ENCODE peak calls at places on chromosome 6, in four cellular contexts. V is HCT116, O is stomach, X is transverse colon. Z is an unnamed sample.

GRCh38 chr6:81816387-81816786 is 63.9 kb upstream of the TENT5A start:
- DNase-seq in V (no peak), O (no peak), X (no peak), Z (no peak)

GRCh38 chr6:26743157-26743821 is 83.7 kb upstream of the ZNF322 start:
- DNase-seq in V (peak; percentile 76), O (no peak), X (no peak), Z (no peak)

GRCh38 chr6:69593706-69594105 is 203.1 kb downstream of the LMBRD1 start:
- DNase-seq in V (no peak), O (no peak), X (no peak), Z (no peak)

GRCh38 chr6:152225231-152225934 is 411.8 kb downstream of the SYNE1 start:
- DNase-seq in V (no peak), O (no peak), X (no peak), Z (no peak)

GRCh38 chr6:48916523-48917050 is 546.5 kb downstream of the MMUT start:
- DNase-seq in V (no peak), O (no peak), X (no peak), Z (no peak)

GRCh38 chr6:73898599-73898998 is 202.6 kb downstream of the CD109 start:
- DNase-seq in V (no peak), O (no peak), X (no peak), Z (no peak)

GRCh38 chr6:116492331-116493067 is 18.9 kb upstream of the CALHM5 start:
- DNase-seq in V (no peak), O (no peak), X (no peak), Z (no peak)

GRCh38 chr6:56742122-56742791 is 99.6 kb upstream of the DST start:
- DNase-seq in V (no peak), O (no peak), X (no peak), Z (no peak)

GRCh38 chr6:167856999-167857660 is 30.4 kb downstream of the AFDN start:
- DNase-seq in V (no peak), O (no peak), X (no peak), Z (no peak)

GRCh38 chr6:63014290-63014689 is 197.0 kb upstream of the FKBP1C start:
- DNase-seq in V (no peak), O (no peak), X (no peak), Z (no peak)

GRCh38 chr6:70673601-70674000 is 5.9 kb downstream of the SMAP1 start:
- DNase-seq in V (no peak), O (no peak), X (no peak), Z (no peak)

GRCh38 chr6:170410241-170410640 is 103.7 kb downstream of the FAM120B start:
- DNase-seq in V (no peak), O (no peak), X (no peak), Z (no peak)

GRCh38 chr6:153117986-153118886 is 12.8 kb downstream of the RGS17 start:
- DNase-seq in V (peak; percentile 21), O (no peak), X (no peak), Z (no peak)

GRCh38 chr6:145756170-145756662 is 20.9 kb upstream of the EPM2A start:
- DNase-seq in V (no peak), O (no peak), X (no peak), Z (peak; percentile 99)

GRCh38 chr6:109010703-109011102 is 83.9 kb downstream of the SESN1 start:
- DNase-seq in V (no peak), O (no peak), X (no peak), Z (no peak)

GRCh38 chr6:116530436-116530835 is 15.0 kb downstream of the TRAPPC3L start:
- DNase-seq in V (no peak), O (no peak), X (no peak), Z (no peak)

GRCh38 chr6:39228111-39228971 is 934 bp downstream of the KCNK5 start:
- DNase-seq in V (no peak), O (no peak), X (no peak), Z (no peak)

GRCh38 chr6:3382399-3383279 is 74.2 kb downstream of the SLC22A23 start:
- DNase-seq in V (peak; percentile 89), O (peak; percentile 57), X (peak; percentile 53), Z (no peak)

GRCh38 chr6:170243791-170244291 is 47.0 kb downstream of the DLL1 start:
- DNase-seq in V (no peak), O (no peak), X (no peak), Z (no peak)

GRCh38 chr6:21742238-21742660 is 148.7 kb downstream of the SOX4 start:
- DNase-seq in V (peak; percentile 75), O (no peak), X (no peak), Z (peak; percentile 64)

GRCh38 chr6:112232845-112233256 is 21.5 kb downstream of the LAMA4 start:
- DNase-seq in V (no peak), O (no peak), X (no peak), Z (no peak)

DNA sequence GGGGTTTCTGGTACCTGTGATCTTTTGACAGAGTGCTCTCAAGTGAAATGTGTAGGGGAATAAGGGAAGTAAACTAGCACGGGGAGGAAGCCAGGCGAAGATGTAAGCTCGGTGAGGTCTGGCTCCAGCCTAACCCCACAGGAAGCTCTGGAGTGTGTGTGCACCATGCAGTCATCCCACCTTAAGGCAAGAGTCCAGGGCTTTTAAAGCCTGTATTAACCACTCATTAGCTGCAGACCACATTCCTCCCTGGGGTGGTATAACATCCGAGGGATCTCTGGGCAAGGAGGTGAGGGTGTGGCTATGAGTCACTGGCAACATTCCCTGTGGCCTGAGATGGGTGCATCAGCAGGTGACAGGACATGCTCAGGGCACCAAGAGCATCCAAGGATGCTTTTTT is 12.5 kb upstream of the RANBP9 start:
- DNase-seq in V (peak; percentile 85), O (no peak), X (peak; percentile 30), Z (no peak)
- H3K4me3 ChIP-seq in V (peak overlapping the region; percentile 28), O (no peak overlapping the region), X (no peak overlapping the region), Z (no peak overlapping the region)

DNA sequence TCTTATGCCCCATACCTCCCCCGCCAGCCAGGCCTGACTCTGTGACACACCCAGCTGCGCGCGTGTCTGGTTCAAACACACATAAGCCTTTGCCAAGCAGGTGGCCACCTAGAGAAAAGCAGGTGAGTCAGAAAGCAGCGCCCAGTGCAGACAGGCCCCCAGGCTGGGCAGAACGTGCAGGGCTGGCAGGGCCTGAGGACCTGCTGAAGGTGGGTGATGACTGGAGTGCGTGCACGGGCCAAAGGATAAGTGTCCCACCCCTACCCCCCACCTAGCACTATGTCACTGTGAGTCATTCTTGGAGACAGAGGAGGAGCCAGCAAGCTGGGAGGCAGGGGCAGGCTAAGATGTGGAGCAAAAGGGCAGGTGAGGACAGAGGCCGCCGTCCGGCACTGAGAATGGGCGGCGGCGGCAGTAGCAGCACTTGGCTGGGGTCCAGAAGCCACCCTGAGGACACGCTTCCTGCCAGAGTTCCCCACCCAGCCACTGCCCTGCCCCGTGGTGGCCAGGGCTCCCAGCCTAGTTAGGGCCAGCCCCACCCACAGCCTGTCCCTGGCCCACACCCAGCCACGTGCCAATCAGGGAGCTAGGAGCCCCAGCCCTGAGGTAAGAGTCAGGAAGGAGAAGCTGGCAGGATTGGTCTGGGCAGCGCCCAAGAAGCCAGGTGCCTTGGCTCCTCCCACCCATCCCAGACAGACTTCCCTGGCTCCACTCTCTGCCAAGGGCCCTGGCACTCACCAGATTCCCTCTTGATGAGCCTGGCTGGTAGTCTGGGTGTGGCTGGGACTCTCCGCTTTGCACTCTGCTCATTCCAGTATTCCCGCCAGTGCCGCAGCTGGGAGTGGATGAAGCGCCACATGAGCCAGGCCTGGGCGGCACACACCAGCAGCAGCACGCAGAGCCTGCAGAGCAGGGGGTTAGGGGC is 72.7 kb downstream of the TRAM2 start:
- DNase-seq in V (peak; percentile 94), O (peak; percentile 98), X (peak; percentile 97), Z (no peak)
- TF ChIP-seq POLR2AphosphoS5 in V (peak; percentile 72), O (no peak), X (peak; percentile 5), Z (no peak)

GRCh38 chr6:25617997-25618396 is 34.0 kb upstream of the SCGN start:
- DNase-seq in V (no peak), O (no peak), X (no peak), Z (no peak)
- H3K4me3 ChIP-seq in V (no peak overlapping the region), O (no peak overlapping the region), X (no peak overlapping the region), Z (no peak overlapping the region)

GRCh38 chr6:29626948-29627761 is 5.8 kb downstream of the GABBR1 start:
- DNase-seq in V (no peak), O (no peak), X (no peak), Z (no peak)

GRCh38 chr6:29629571-29629970 is 3.4 kb downstream of the GABBR1 start:
- DNase-seq in V (no peak), O (no peak), X (no peak), Z (no peak)

GRCh38 chr6:29631209-29631810 is 1.7 kb downstream of the GABBR1 start:
- DNase-seq in V (no peak), O (no peak), X (no peak), Z (no peak)

GRCh38 chr6:29627762-29628418 is 5.1 kb downstream of the GABBR1 start:
- DNase-seq in V (no peak), O (peak; percentile 52), X (peak; percentile 66), Z (no peak)

GRCh38 chr6:29628419-29629281 is 4.3 kb downstream of the GABBR1 start:
- DNase-seq in V (no peak), O (peak; percentile 76), X (peak; percentile 77), Z (no peak)
- TF ChIP-seq POLR2AphosphoS5 in V (no peak), O (no peak), X (no peak), Z (no peak)

DNA sequence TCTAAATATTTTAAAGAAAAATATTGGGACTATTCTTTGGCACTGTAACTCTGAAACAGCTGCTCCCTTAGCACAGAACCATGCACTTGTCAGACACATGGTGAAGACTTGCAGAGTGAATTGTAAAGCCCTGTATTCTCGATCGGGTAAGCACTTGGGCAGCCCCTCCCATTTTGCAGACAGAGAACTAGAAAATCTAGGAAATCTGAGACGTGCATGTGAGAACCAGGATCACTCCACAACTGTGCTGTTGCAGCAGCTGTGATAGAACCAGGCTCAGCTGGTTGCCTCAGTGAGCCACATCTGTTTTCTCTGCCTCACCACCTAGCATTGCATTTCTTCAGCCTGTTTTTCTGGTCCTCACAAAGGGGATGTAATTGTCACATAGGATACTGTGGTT is 71.9 kb upstream of the HINT3 start:
- DNase-seq in V (no peak), O (no peak), X (no peak), Z (no peak)
- H3K4me3 ChIP-seq in V (no peak overlapping the region), O (no peak overlapping the region), X (no peak overlapping the region), Z (no peak overlapping the region)

GRCh38 chr6:158805698-158806373 is 13.3 kb downstream of the EZR start:
- DNase-seq in V (no peak), O (peak; percentile 25), X (peak; percentile 63), Z (no peak)

GRCh38 chr6:158808442-158808833 is 10.7 kb downstream of the EZR start:
- DNase-seq in V (no peak), O (peak; percentile 34), X (no peak), Z (no peak)

GRCh38 chr6:158810149-158811095 is 8.7 kb downstream of the EZR start:
- DNase-seq in V (no peak), O (no peak), X (no peak), Z (no peak)

GRCh38 chr6:158808918-158809678 is 10.1 kb downstream of the EZR start:
- DNase-seq in V (no peak), O (peak; percentile 27), X (no peak), Z (no peak)

GRCh38 chr6:158807515-158808441 is 11.4 kb downstream of the EZR start:
- DNase-seq in V (no peak), O (peak; percentile 21), X (no peak), Z (no peak)
- TF ChIP-seq POLR2AphosphoS5 in V (peak; percentile 75), O (no peak), X (no peak), Z (no peak)

Z was measured in SK-N-MC.